ENCODE peak calls at places on chromosomes 5 and 9, in four cellular contexts. F, P, Q and J are unnamed samples.

GRCh38 chr9:110769667-110770066 is 101.1 kb downstream of the MUSK start:
- DNase-seq in F (no peak), P (peak; percentile 64), Q (no peak), J (no peak)

GRCh38 chr5:131640043-131640856 is 5.2 kb upstream of the RAPGEF6 start:
- DNase-seq in F (no peak), P (peak; percentile 70), Q (peak; percentile 42), J (no peak)

GRCh38 chr5:117893211-117893610 is 1095.1 kb downstream of the DTWD2 start:
- DNase-seq in F (no peak), P (no peak), Q (no peak), J (no peak)

GRCh38 chr5:56003633-56004032 is 8.9 kb upstream of the IL6ST start:
- DNase-seq in F (no peak), P (peak; percentile 69), Q (no peak), J (no peak)

GRCh38 chr5:98564836-98565235 is 208.6 kb upstream of the RGMB start:
- DNase-seq in F (no peak), P (no peak), Q (no peak), J (no peak)

GRCh38 chr9:121861501-121862180 is 210.2 kb downstream of the DAB2IP start:
- DNase-seq in F (no peak), P (peak; percentile 50), Q (peak; percentile 72), J (peak; percentile 28)

GRCh38 chr9:109908459-109909390 is 128.7 kb downstream of the PALM2AKAP2 start:
- DNase-seq in F (no peak), P (peak; percentile 42), Q (no peak), J (no peak)

GRCh38 chr5:106601605-106602004 is 1069.1 kb downstream of the EFNA5 start:
- DNase-seq in F (no peak), P (no peak), Q (no peak), J (no peak)

GRCh38 chr9:89149726-89150125 is 28.9 kb downstream of the SHC3 start:
- DNase-seq in F (no peak), P (peak; percentile 91), Q (no peak), J (no peak)

GRCh38 chr9:108866001-108866420 is 3.9 kb downstream of the ACTL7A start:
- DNase-seq in F (no peak), P (no peak), Q (no peak), J (no peak)

GRCh38 chr5:67960939-67961338 is 254.6 kb upstream of the PIK3R1 start:
- DNase-seq in F (no peak), P (no peak), Q (no peak), J (no peak)

GRCh38 chr5:87649455-87649854 is 236.7 kb upstream of the CCNH start:
- DNase-seq in F (no peak), P (no peak), Q (no peak), J (no peak)

GRCh38 chr9:109499631-109500120 is 1.6 kb upstream of the PTPN3 start:
- DNase-seq in F (no peak), P (peak; percentile 53), Q (peak; percentile 71), J (peak; percentile 82)

GRCh38 chr5:9562101-9562500 is 16.2 kb upstream of the SEMA5A start:
- DNase-seq in F (no peak), P (peak; percentile 67), Q (no peak), J (peak; percentile 97)

GRCh38 chr9:110555551-110555950 is 24.0 kb downstream of the SVEP1 start:
- DNase-seq in F (no peak), P (peak; percentile 51), Q (no peak), J (no peak)

GRCh38 chr5:96124589-96124988 is 162.9 kb upstream of the ELL2 start:
- DNase-seq in F (peak; percentile 71), P (peak; percentile 37), Q (no peak), J (no peak)

GRCh38 chr9:112059145-112059979 is 115.7 kb downstream of the SUSD1 start:
- DNase-seq in F (peak; percentile 80), P (peak; percentile 89), Q (no peak), J (peak; percentile 44)

GRCh38 chr9:84054341-84055010 is 73.9 kb downstream of the RMI1 start:
- DNase-seq in F (no peak), P (no peak), Q (no peak), J (no peak)

GRCh38 chr5:92801921-92802320 is 779.1 kb downstream of the NR2F1-AS1 start:
- DNase-seq in F (no peak), P (peak; percentile 6), Q (no peak), J (no peak)

GRCh38 chr9:84667571-84668203 is 1.8 kb upstream of the NTRK2 start:
- DNase-seq in F (no peak), P (peak; percentile 56), Q (peak; percentile 58), J (no peak)

GRCh38 chr5:157994906-157995519 is 136.1 kb upstream of the CLINT1 start:
- DNase-seq in F (peak; percentile 13), P (peak; percentile 83), Q (peak; percentile 84), J (peak; percentile 40)

GRCh38 chr5:173794901-173795416 is 93.2 kb upstream of the CPEB4 start:
- DNase-seq in F (no peak), P (no peak), Q (no peak), J (no peak)

GRCh38 chr9:78707481-78707977 is 410.6 kb downstream of the PSAT1 start:
- DNase-seq in F (peak; percentile 1), P (peak; percentile 65), Q (no peak), J (no peak)

GRCh38 chr5:137666901-137667300 is 69.0 kb downstream of the KLHL3 start:
- DNase-seq in F (no peak), P (no peak), Q (no peak), J (no peak)
- H2AFZ ChIP-seq in F (no peak overlapping the region), P (no peak overlapping the region), Q (no peak overlapping the region), J (no peak overlapping the region)

GRCh38 chr9:123832858-123833257 is 97.1 kb downstream of the DENND1A start:
- DNase-seq in F (no peak), P (no peak), Q (no peak), J (no peak)

GRCh38 chr9:123834907-123835562 is 94.9 kb downstream of the DENND1A start:
- DNase-seq in F (no peak), P (peak; percentile 45), Q (peak; percentile 26), J (no peak)

GRCh38 chr9:123832176-123832575 is 97.8 kb downstream of the DENND1A start:
- DNase-seq in F (no peak), P (no peak), Q (no peak), J (no peak)

GRCh38 chr9:123834218-123834906 is 95.6 kb downstream of the DENND1A start:
- DNase-seq in F (no peak), P (peak; percentile 3), Q (peak; percentile 53), J (no peak)

DNA sequence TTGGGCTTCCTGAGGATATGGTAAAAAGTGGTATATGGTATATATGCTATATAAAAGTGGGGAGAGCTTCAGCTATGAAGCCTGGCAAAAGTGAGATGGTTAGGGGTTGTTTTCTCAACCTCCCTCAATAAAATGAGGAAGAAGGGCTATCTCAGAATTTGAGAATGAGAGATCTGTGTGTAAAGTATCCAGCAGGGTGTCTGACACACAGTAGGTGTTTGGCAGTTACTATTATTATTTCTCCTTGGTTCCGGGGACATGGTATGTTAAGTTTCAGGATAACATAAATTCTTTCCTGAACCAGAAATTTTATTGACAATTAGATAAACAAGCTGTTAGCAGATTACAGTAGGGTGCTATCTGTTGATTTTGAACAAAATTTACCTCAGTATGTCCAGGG is 94.1 kb downstream of the DENND1A start:
- DNase-seq in F (no peak), P (no peak), Q (no peak), J (no peak)
- H3K27ac ChIP-seq in F (no peak overlapping the region), P (no peak overlapping the region), Q (peak overlapping the region; percentile 72), J (no peak overlapping the region)

GRCh38 chr9:19665146-19665863 is 123.5 kb downstream of the SLC24A2 start:
- DNase-seq in F (no peak), P (no peak), Q (no peak), J (no peak)
- H2AFZ ChIP-seq in F (no peak overlapping the region), P (no peak overlapping the region), Q (no peak overlapping the region), J (no peak overlapping the region)

GRCh38 chr5:74017786-74018211 is 391.8 kb downstream of the ARHGEF28 start:
- DNase-seq in F (no peak), P (peak; percentile 89), Q (no peak), J (peak; percentile 51)

GRCh38 chr5:74015716-74016115 is 389.7 kb downstream of the ARHGEF28 start:
- DNase-seq in F (no peak), P (no peak), Q (no peak), J (no peak)

GRCh38 chr5:74019923-74020322 is 393.9 kb downstream of the ARHGEF28 start:
- DNase-seq in F (no peak), P (no peak), Q (no peak), J (no peak)

GRCh38 chr5:74016373-74016772 is 390.4 kb downstream of the ARHGEF28 start:
- DNase-seq in F (no peak), P (no peak), Q (no peak), J (peak; percentile 18)

GRCh38 chr5:74017112-74017511 is 391.1 kb downstream of the ARHGEF28 start:
- DNase-seq in F (peak; percentile 94), P (peak; percentile 64), Q (no peak), J (peak; percentile 92)
- H3K27ac ChIP-seq in F (peak overlapping the region; percentile 93), P (no peak overlapping the region), Q (no peak overlapping the region), J (peak overlapping the region; percentile 75)

DNA sequence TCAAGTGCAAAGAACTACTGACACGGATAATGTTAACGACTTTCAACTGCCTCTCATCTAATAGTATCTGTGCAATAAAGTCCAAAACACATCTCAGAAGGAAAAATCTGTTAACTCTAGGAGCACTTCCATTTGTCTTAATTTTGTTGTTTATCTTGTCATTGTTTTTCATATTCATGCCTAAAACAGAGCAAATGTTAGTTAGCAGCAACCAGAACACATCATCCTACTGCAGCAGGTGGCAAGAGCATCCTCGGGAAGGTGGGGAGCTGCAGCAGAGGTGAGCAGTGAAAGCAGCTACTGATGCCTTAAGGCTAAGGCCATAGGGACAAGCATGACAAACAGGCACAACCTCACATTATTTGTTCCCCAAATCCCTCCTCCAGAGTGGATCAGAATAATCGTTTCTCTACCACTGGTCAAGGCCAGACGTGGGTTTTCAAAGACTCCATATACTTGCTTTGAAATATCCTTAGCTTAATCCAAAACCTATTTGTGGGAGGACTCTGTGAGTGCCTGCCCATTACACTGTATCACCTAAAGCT is 1.1 kb downstream of the HMGCS1 start:
- DNase-seq in F (no peak), P (peak; percentile 7), Q (peak; percentile 12), J (no peak)
- H2AFZ ChIP-seq in F (no peak overlapping the region), P (peak overlapping the region; percentile 87), Q (no peak overlapping the region), J (peak overlapping the region; percentile 83)

GRCh38 chr9:8826281-8826680 is 1026.7 kb upstream of the DMAC1 start:
- DNase-seq in F (no peak), P (no peak), Q (no peak), J (no peak)

GRCh38 chr9:8825600-8826147 is 1026.1 kb upstream of the DMAC1 start:
- DNase-seq in F (no peak), P (no peak), Q (no peak), J (no peak)

GRCh38 chr9:8823131-8823895 is 1023.7 kb upstream of the DMAC1 start:
- DNase-seq in F (no peak), P (no peak), Q (no peak), J (no peak)

GRCh38 chr9:8822667-8823025 is 1023.1 kb upstream of the DMAC1 start:
- DNase-seq in F (no peak), P (no peak), Q (peak; percentile 43), J (no peak)

GRCh38 chr9:8821910-8822666 is 1022.5 kb upstream of the DMAC1 start:
- DNase-seq in F (no peak), P (no peak), Q (no peak), J (no peak)
- H3K27ac ChIP-seq in F (no peak overlapping the region), P (no peak overlapping the region), Q (no peak overlapping the region), J (no peak overlapping the region)